ENCODE peak calls at places on chromosomes 5 and 9, in six cellular contexts. A is neuronal stem cell, B is mesenchymal stem cell, G is H9, H is H1, Q is trophoblast cell. D is an unnamed sample.

GRCh38 chr9:121812159-121812735 is 160.8 kb downstream of the DAB2IP start:
- DNase-seq in A (no peak), B (no peak), G (no peak), H (no peak), Q (no peak), D (no peak)

GRCh38 chr9:87547665-87548064 is 50.0 kb downstream of the DAPK1 start:
- DNase-seq in A (no peak), B (no peak), G (no peak), H (no peak), Q (peak), D (no peak)

GRCh38 chr5:151862811-151863472 is 61.7 kb downstream of the GLRA1 start:
- DNase-seq in A (no peak), B (no peak), G (no peak), H (no peak), Q (no peak), D (no peak)

GRCh38 chr5:127856310-127856709 is 153.1 kb downstream of the CCDC192 start:
- DNase-seq in A (no peak), B (no peak), G (no peak), H (no peak), Q (no peak), D (no peak)

GRCh38 chr9:69585571-69585970 is 86.6 kb downstream of the APBA1 start:
- DNase-seq in A (no peak), B (no peak), G (no peak), H (no peak), Q (no peak), D (no peak)

GRCh38 chr5:87300744-87301143 is 33.1 kb downstream of the RASA1 start:
- DNase-seq in A (no peak), B (peak), G (no peak), H (no peak), Q (peak), D (peak)

GRCh38 chr5:145520335-145520734 is 314.8 kb downstream of the PRELID2 start:
- DNase-seq in A (no peak), B (no peak), G (no peak), H (no peak), Q (no peak), D (no peak)

GRCh38 chr9:123049589-123050222 is 16.2 kb downstream of the GPR21 start:
- DNase-seq in A (no peak), B (no peak), G (no peak), H (no peak), Q (no peak), D (peak)

GRCh38 chr5:87572092-87572491 is 159.4 kb upstream of the CCNH start:
- DNase-seq in A (no peak), B (no peak), G (no peak), H (no peak), Q (peak), D (no peak)

GRCh38 chr9:22921742-22922141 is 475.1 kb downstream of the DMRTA1 start:
- DNase-seq in A (no peak), B (no peak), G (no peak), H (no peak), Q (no peak), D (no peak)

GRCh38 chr9:80994892-80995291 is 694.5 kb downstream of the TLE1 start:
- DNase-seq in A (no peak), B (peak), G (no peak), H (no peak), Q (no peak), D (peak)

GRCh38 chr5:145811834-145812625 is 23.1 kb downstream of the PRELID2 start:
- DNase-seq in A (no peak), B (peak), G (no peak), H (no peak), Q (peak), D (peak)

GRCh38 chr9:33244150-33244784 is 4.3 kb downstream of the SPINK4 start:
- DNase-seq in A (no peak), B (no peak), G (no peak), H (no peak), Q (no peak), D (no peak)

GRCh38 chr5:59430066-59430702 is 463.3 kb downstream of the PDE4D start:
- DNase-seq in A (no peak), B (no peak), G (no peak), H (no peak), Q (no peak), D (no peak)

DNA sequence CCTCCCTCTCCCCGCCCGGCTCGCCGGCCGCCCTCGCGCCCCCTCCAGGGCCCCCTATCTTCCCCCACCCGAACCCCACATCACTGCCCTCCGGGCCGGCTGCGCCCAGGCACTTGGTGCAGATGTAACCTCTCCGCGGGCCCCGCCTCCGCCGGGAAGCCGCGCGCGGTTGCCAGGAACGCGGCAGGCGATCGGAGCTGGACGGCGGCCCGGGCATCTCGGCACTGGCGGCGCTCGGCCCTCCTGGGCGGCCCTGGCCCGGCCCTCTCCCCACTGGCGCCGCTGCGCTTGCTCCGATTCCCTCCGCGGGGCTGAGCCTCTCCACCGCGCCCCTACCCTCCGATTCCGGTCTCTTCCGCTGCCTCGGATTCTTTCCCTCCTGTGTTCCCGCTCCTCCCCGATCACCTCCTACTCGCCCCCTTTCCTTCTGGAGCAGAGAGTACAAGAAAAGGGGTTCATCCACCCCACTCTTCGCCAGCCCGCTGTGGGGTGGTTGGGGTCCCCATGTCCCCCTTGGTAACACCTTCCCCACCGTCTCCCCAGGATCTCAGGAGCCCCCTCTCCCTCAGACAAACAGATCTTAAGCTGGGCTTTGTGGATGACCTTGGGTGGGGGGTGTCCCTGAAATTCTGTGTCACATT is 70.6 kb downstream of the C9orf50 start:
- DNase-seq in A (no peak), B (peak), G (no peak), H (peak), Q (peak), D (peak)
- H3K14ac ChIP-seq in A (peak), B (peak), G (no peak), H (no peak), Q (peak), D (peak)

DNA sequence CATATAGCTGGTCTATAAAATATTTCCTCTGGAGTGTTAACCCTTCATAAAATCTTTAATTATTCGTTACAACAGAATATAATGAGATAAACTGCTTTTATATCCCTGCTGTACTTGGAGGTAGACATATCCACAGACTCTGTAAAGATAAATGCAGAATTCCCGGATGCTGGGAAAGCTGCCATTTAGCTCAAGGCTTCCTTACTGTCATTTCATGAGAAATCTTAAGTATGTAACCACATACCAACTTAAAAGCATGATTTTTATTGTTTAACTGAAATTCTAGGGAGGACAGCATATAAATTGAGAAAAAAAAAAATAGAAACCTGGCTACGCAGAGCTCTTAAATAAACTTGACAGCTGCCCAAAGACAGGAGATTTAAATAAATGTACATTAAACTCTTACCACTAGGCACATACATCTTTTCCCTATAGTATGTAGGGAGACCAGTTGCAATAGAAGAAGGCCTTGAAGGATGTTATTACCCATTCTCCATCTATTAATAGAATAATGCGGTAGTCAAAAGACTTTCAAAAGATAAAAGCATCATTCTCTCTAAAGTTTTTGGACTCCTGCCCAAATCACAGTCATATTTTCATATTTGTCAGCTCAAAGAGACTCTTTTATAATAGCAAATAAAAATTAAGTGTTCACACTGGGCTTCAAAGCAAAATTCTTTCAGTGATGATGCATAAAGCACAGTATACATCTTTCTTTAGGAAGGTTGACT is 373.9 kb downstream of the NDUFS4 start:
- DNase-seq in A (no peak), B (no peak), G (no peak), H (no peak), Q (no peak), D (peak)
- H3K14ac ChIP-seq in A (no peak), B (no peak), G (no peak), H (no peak), Q (no peak), D (no peak)

GRCh38 chr5:170386743-170387142 is 2.4 kb downstream of the KCNMB1 start:
- DNase-seq in A (no peak), B (no peak), G (no peak), H (no peak), Q (no peak), D (no peak)
- H3K14ac ChIP-seq in A (no peak), B (no peak), G (no peak), H (no peak), Q (no peak), D (no peak)

GRCh38 chr9:133810556-133811195 is 72.5 kb upstream of the SARDH start:
- DNase-seq in A (no peak), B (no peak), G (no peak), H (no peak), Q (no peak), D (no peak)
- H3K14ac ChIP-seq in A (no peak), B (no peak), G (no peak), H (no peak), Q (no peak), D (no peak)

GRCh38 chr5:168637281-168637680 is 58.1 kb upstream of the PANK3 start:
- DNase-seq in A (no peak), B (no peak), G (no peak), H (no peak), Q (no peak), D (no peak)
- H3K14ac ChIP-seq in A (no peak), B (no peak), G (no peak), H (no peak), Q (no peak), D (no peak)

GRCh38 chr9:16485155-16485554 is 385.3 kb downstream of the BNC2 start:
- DNase-seq in A (no peak), B (peak), G (no peak), H (no peak), Q (no peak), D (peak)

GRCh38 chr9:16487915-16488314 is 382.6 kb downstream of the BNC2 start:
- DNase-seq in A (no peak), B (no peak), G (no peak), H (no peak), Q (no peak), D (no peak)

GRCh38 chr9:16484178-16484577 is 386.3 kb downstream of the BNC2 start:
- DNase-seq in A (no peak), B (peak), G (no peak), H (no peak), Q (no peak), D (peak)

GRCh38 chr9:16484744-16485143 is 385.7 kb downstream of the BNC2 start:
- DNase-seq in A (no peak), B (peak), G (no peak), H (no peak), Q (no peak), D (peak)

DNA sequence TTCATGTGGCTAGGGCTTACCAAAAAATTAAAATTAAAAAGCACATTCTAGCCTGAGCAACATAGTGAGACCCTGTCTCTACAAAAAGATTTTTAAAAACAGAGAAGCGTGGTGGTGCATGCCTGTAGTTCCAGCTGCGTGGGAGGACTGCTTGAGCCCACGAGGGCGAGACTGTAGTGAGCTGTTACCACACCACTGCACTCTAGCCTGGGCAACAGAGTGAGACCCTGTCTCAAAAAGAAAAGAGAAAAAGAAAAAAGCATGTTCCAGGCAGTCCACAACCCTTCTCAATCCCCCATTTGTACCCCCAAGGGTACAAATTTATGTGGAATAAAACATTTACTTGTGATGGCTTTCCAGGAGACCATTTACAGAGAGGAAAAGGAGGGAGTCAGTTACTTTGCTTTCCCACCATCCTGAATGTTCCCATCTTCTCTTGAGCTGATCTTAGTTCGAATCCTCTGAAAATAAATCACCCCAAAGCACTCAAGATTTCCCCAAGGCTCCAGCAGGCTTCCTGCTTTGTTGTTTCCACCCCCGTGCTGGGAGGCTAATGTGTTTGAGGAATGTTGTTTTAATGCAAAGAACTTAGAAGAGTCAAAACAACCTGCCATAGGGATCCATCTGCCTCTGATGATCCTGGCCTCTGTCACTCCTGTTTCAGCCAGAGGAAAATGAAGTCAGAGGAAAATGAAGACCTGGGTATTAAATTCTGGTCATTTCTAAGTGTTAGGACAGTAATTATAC is 384.7 kb downstream of the BNC2 start:
- DNase-seq in A (no peak), B (no peak), G (peak), H (peak), Q (no peak), D (no peak)
- H3K14ac ChIP-seq in A (no peak), B (no peak), G (no peak), H (no peak), Q (peak), D (no peak)

GRCh38 chr9:138111607-138112006 is 234.0 kb downstream of the CACNA1B start:
- DNase-seq in A (no peak), B (no peak), G (no peak), H (no peak), Q (no peak), D (no peak)

GRCh38 chr9:138114501-138115245 is 237.1 kb downstream of the CACNA1B start:
- DNase-seq in A (no peak), B (no peak), G (peak), H (no peak), Q (no peak), D (no peak)

GRCh38 chr9:138112090-138112748 is 234.6 kb downstream of the CACNA1B start:
- DNase-seq in A (no peak), B (no peak), G (peak), H (no peak), Q (no peak), D (no peak)

GRCh38 chr9:138115506-138115905 is 237.9 kb downstream of the CACNA1B start:
- DNase-seq in A (no peak), B (no peak), G (peak), H (no peak), Q (no peak), D (no peak)

DNA sequence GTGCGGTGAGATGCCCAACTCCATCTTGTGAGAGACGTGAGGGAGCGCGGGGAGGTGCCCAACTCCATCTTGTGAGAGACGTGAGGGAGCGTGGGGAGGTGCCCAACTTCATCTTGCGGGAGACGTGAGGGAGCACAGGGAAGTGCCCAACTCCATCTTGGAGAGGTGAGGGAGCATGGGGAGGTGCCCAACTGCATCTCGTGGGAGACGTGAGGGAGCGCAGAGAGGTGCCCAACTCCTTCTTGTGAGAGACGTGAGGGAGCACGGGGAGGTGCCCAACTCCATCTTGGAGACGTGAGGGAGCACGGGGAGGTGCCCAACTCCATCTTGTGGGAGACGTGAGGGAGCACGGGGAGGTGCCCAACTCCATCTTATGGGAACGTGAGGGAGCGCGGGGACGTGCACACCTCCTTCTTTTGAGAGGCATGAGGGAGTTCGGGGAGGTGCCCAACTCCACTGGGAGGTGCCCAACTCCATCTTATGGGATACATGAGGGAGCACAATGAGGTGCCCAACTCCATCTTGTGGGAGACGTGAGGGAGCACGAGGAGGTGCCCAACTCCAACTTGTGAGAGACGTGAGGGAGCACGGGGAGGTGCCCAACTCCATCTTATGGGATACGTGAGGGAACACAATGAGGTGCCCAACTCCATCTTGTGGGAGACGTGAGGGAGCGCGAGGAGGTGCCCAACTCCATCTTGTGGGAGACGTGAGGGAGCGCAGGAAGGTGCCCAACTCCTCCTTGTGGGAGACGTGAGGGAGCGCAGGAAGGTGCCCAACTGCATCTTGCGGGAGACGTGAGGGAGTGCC is 235.4 kb downstream of the CACNA1B start:
- DNase-seq in A (no peak), B (no peak), G (peak), H (no peak), Q (no peak), D (no peak)
- H3K14ac ChIP-seq in A (no peak), B (no peak), G (no peak), H (no peak), Q (no peak), D (no peak)

DNA sequence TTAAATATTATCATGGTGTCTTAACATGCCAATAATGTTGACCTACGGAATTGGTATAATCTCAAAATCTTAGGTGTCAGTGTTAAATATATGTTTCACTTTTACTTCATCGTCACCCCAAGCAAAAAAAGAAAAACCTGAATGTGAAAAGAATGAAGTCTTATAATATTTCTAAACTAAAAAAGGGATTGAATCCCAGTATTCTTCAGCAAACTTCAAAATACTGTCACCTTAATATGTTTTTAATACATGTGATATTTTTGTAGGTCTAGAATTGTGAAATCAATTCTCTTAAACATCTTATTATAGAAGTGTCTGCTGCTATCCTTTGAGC is 14.1 kb downstream of the UBE2D2 start:
- DNase-seq in A (no peak), B (no peak), G (no peak), H (no peak), Q (no peak), D (no peak)
- H3K14ac ChIP-seq in A (no peak), B (no peak), G (no peak), H (no peak), Q (no peak), D (no peak)

D was measured in IMR-90.